ENCODE peak calls at places on chromosomes 5 and 9, in seven cellular contexts. P is mesendoderm, V is neuronal stem cell, G is H1, R is IMR-90, B is mesenchymal stem cell, Y is trophoblast cell. A is an unnamed sample.

GRCh38 chr9:106058460-106058859 is 364.1 kb downstream of the TMEM38B start:
- DNase-seq in P (no peak), V (no peak), G (no peak), R (no peak), B (no peak), Y (no peak), A (no peak)

GRCh38 chr9:121637441-121638222 is 13.8 kb upstream of the DAB2IP start:
- DNase-seq in P (no peak), V (no peak), G (no peak), R (peak; percentile 50), B (peak; percentile 19), Y (no peak), A (no peak)

GRCh38 chr5:123422433-123423277 is 548 bp downstream of the CEP120 start:
- DNase-seq in P (peak; percentile 48), V (peak; percentile 17), G (no peak), R (peak; percentile 40), B (peak; percentile 46), Y (no peak), A (no peak)

GRCh38 chr5:139845846-139846681 is 50.5 kb downstream of the PSD2 start:
- DNase-seq in P (no peak), V (no peak), G (no peak), R (no peak), B (no peak), Y (no peak), A (no peak)

GRCh38 chr5:132063090-132063911 is 2.8 kb downstream of the IL3 start:
- DNase-seq in P (peak; percentile 78), V (peak; percentile 65), G (peak; percentile 43), R (peak; percentile 64), B (peak; percentile 65), Y (peak; percentile 63), A (peak; percentile 83)

GRCh38 chr5:172770675-172771438 is at the start of gene DUSP1:
- DNase-seq in P (peak; percentile 98), V (peak; percentile 96), G (peak; percentile 83), R (peak; percentile 98), B (peak; percentile 98), Y (peak; percentile 96), A (peak; percentile 96)

GRCh38 chr5:154756203-154756870 is 1.2 kb downstream of the LARP1 start:
- DNase-seq in P (peak; percentile 59), V (peak; percentile 24), G (no peak), R (no peak), B (peak; percentile 45), Y (peak; percentile 39), A (no peak)

GRCh38 chr5:131939690-131940345 is 5.6 kb downstream of the MEIKIN start:
- DNase-seq in P (no peak), V (no peak), G (no peak), R (no peak), B (no peak), Y (no peak), A (no peak)

GRCh38 chr5:143432658-143433239 is 29.3 kb upstream of the NR3C1 start:
- DNase-seq in P (no peak), V (no peak), G (no peak), R (no peak), B (no peak), Y (no peak), A (no peak)

GRCh38 chr5:173618927-173619519 is 2.6 kb upstream of the BOD1 start:
- DNase-seq in P (peak; percentile 58), V (peak; percentile 32), G (no peak), R (peak; percentile 58), B (peak; percentile 65), Y (peak; percentile 50), A (no peak)

GRCh38 chr5:143138839-143139238 is 264.6 kb downstream of the NR3C1 start:
- DNase-seq in P (no peak), V (no peak), G (no peak), R (peak; percentile 13), B (no peak), Y (no peak), A (no peak)

GRCh38 chr9:130119521-130120206 is 52.5 kb upstream of the NCS1 start:
- DNase-seq in P (no peak), V (no peak), G (no peak), R (no peak), B (no peak), Y (no peak), A (no peak)

GRCh38 chr5:176446884-176447537 is 1.2 kb upstream of the FAF2 start:
- DNase-seq in P (peak; percentile 17), V (peak; percentile 2), G (no peak), R (no peak), B (no peak), Y (no peak), A (peak; percentile 43)

GRCh38 chr5:71907589-71908145 is 188.6 kb downstream of the CARTPT start:
- DNase-seq in P (no peak), V (no peak), G (no peak), R (no peak), B (no peak), Y (no peak), A (no peak)

GRCh38 chr9:33467526-33467925 is 6.2 kb downstream of the NOL6 start:
- DNase-seq in P (no peak), V (no peak), G (no peak), R (no peak), B (no peak), Y (no peak), A (no peak)

GRCh38 chr5:147845618-147846017 is 14.1 kb upstream of the SPINK1 start:
- DNase-seq in P (no peak), V (no peak), G (no peak), R (no peak), B (no peak), Y (no peak), A (no peak)

GRCh38 chr5:72305194-72306142 is 14.6 kb downstream of the MRPS27 start:
- DNase-seq in P (no peak), V (no peak), G (no peak), R (no peak), B (no peak), Y (no peak), A (no peak)

GRCh38 chr9:104936291-104936690 is 8.3 kb upstream of the ABCA1 start:
- DNase-seq in P (no peak), V (no peak), G (no peak), R (no peak), B (no peak), Y (no peak), A (no peak)
- H2AK5ac ChIP-seq in P (no peak overlapping the region), V (no peak overlapping the region), G (no peak overlapping the region), R (no peak overlapping the region), B (no peak overlapping the region), Y (no peak overlapping the region), A (no peak overlapping the region)

GRCh38 chr9:98778711-98779530 is 17.4 kb downstream of the ANKS6 start:
- DNase-seq in P (no peak), V (no peak), G (no peak), R (no peak), B (no peak), Y (no peak), A (no peak)
- H3K23ac ChIP-seq in P (no peak overlapping the region), V (no peak overlapping the region), G (no peak overlapping the region), R (no peak overlapping the region), B (no peak overlapping the region), Y (no peak overlapping the region), A (no peak overlapping the region)

GRCh38 chr9:10443805-10444204 is 169.0 kb downstream of the PTPRD start:
- DNase-seq in P (no peak), V (no peak), G (no peak), R (no peak), B (no peak), Y (no peak), A (no peak)

GRCh38 chr9:10434412-10434811 is 178.4 kb downstream of the PTPRD start:
- DNase-seq in P (no peak), V (no peak), G (no peak), R (no peak), B (no peak), Y (no peak), A (no peak)

GRCh38 chr9:10436771-10437170 is 176.0 kb downstream of the PTPRD start:
- DNase-seq in P (no peak), V (no peak), G (no peak), R (no peak), B (no peak), Y (no peak), A (no peak)

GRCh38 chr9:10438955-10439354 is 173.8 kb downstream of the PTPRD start:
- DNase-seq in P (peak; percentile 26), V (no peak), G (no peak), R (no peak), B (peak; percentile 4), Y (no peak), A (no peak)
- H2AK5ac ChIP-seq in P (no peak overlapping the region), V (no peak overlapping the region), G (no peak overlapping the region), R (no peak overlapping the region), B (no peak overlapping the region), Y (no peak overlapping the region), A (no peak overlapping the region)

GRCh38 chr5:36206913-36207312 is 34.8 kb downstream of the NADK2 start:
- DNase-seq in P (no peak), V (no peak), G (no peak), R (no peak), B (no peak), Y (peak; percentile 17), A (no peak)

GRCh38 chr5:36202521-36202961 is 39.2 kb downstream of the NADK2 start:
- DNase-seq in P (no peak), V (no peak), G (no peak), R (peak; percentile 54), B (peak; percentile 38), Y (no peak), A (no peak)

GRCh38 chr5:36208786-36209185 is 32.9 kb downstream of the NADK2 start:
- DNase-seq in P (no peak), V (no peak), G (no peak), R (no peak), B (no peak), Y (no peak), A (no peak)

GRCh38 chr5:36209664-36210063 is 32.1 kb downstream of the NADK2 start:
- DNase-seq in P (no peak), V (no peak), G (no peak), R (peak; percentile 50), B (no peak), Y (no peak), A (no peak)

DNA sequence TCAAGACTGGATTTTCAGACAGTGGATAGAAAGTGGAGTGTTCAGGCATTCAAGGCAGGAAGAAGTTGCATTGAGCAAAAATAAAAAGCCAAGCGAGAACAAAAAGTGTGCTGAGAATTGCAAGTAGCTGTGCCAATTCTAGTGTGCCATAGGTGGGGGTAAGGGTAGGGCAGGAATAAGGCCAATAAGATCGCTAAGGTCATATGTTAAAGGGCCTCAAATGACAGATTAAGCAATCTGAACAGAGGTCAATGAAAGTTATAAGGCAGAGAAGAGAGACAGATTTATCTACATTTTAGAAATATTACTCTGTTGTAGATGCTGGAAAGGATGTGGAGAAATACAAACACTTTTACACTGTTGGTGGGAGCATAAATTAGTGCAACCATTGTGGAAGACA is 36.4 kb downstream of the NADK2 start:
- DNase-seq in P (no peak), V (no peak), G (no peak), R (no peak), B (no peak), Y (no peak), A (no peak)
- H3K23ac ChIP-seq in P (no peak overlapping the region), V (no peak overlapping the region), G (no peak overlapping the region), R (no peak overlapping the region), B (no peak overlapping the region), Y (no peak overlapping the region), A (no peak overlapping the region)

DNA sequence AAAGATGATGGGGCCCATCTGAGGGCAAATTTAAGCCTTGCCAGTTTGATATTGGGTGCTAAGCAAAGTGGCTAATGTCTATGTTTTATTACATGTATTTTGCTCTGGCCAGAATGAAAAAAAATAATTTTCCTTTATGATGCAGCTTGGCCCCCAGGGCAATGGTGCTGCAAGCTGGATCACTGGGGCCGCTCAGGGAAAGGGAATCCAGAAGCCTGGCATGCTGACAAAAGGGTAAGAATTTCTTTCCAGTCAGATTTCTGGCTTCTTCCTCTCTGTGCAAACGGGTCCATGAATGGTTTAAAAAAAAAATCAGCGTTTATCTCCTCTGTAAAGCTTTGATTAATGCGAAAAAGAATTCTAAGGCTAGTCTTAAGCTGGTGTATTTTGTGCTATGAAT is 138.4 kb downstream of the MAPKAP1 start:
- DNase-seq in P (no peak), V (no peak), G (no peak), R (peak; percentile 39), B (no peak), Y (peak; percentile 56), A (no peak)
- H2AK5ac ChIP-seq in P (no peak overlapping the region), V (no peak overlapping the region), G (no peak overlapping the region), R (no peak overlapping the region), B (no peak overlapping the region), Y (no peak overlapping the region), A (no peak overlapping the region)